ENCODE peak calls at places on chromosomes 5 and 9, in four cellular contexts. R is OCI-LY7; N is psoas muscle; Q is effector memory CD4-positive, alpha-beta T cell. X is an unnamed sample.

GRCh38 chr5:172229904-172230303 is 35.9 kb downstream of the EFCAB9 start:
- DNase-seq in R (no peak), Q (no peak), N (no peak), X (no peak)

GRCh38 chr9:131642496-131643083 is 97.3 kb downstream of the PRRT1B start:
- DNase-seq in N (no peak), Q (no peak), R (no peak), X (no peak)

GRCh38 chr9:114000063-114000454 is 78.0 kb downstream of the AMBP start:
- DNase-seq in R (no peak), Q (no peak), N (no peak), X (no peak)

GRCh38 chr9:135851748-135852147 is 55.6 kb downstream of the CAMSAP1 start:
- DNase-seq in R (no peak), N (no peak), Q (no peak), X (no peak)

GRCh38 chr5:115773010-115773580 is 43.4 kb downstream of the CDO1 start:
- DNase-seq in N (no peak), R (no peak), Q (no peak), X (no peak)

GRCh38 chr5:8322478-8322877 is 453.5 kb downstream of the MTRR start:
- DNase-seq in R (no peak), Q (no peak), N (no peak), X (no peak)

GRCh38 chr5:150164640-150165039 is 1.9 kb upstream of the CDX1 start:
- DNase-seq in Q (no peak), N (peak; percentile 46), R (no peak), X (no peak)

GRCh38 chr9:125630436-125630835 is 76.6 kb downstream of the MAPKAP1 start:
- DNase-seq in R (no peak), N (no peak), Q (no peak), X (no peak)

GRCh38 chr5:134554319-134555222 is 29.1 kb downstream of the JADE2 start:
- DNase-seq in N (peak; percentile 60), R (peak; percentile 60), Q (peak; percentile 54), X (peak; percentile 14)

GRCh38 chr5:9388941-9389674 is 156.8 kb downstream of the SEMA5A start:
- DNase-seq in N (no peak), Q (no peak), R (no peak), X (no peak)

GRCh38 chr5:95959964-95960801 is 1.5 kb downstream of the ELL2 start:
- DNase-seq in N (no peak), Q (no peak), R (no peak), X (no peak)

GRCh38 chr5:112373888-112374287 is 45.2 kb downstream of the EPB41L4A start:
- DNase-seq in Q (no peak), N (no peak), R (no peak), X (no peak)

GRCh38 chr5:16345454-16345853 is 120.1 kb downstream of the ZNF622 start:
- DNase-seq in N (no peak), R (no peak), Q (no peak), X (no peak)

GRCh38 chr5:161740433-161740832 is 54.9 kb downstream of the GABRA6 start:
- DNase-seq in N (no peak), R (no peak), Q (no peak), X (no peak)

GRCh38 chr5:76457685-76458491 is 54.8 kb downstream of the IQGAP2 start:
- DNase-seq in N (no peak), Q (no peak), R (no peak), X (no peak)

GRCh38 chr9:137689745-137690529 is 71.1 kb downstream of the EHMT1 start:
- DNase-seq in N (no peak), Q (no peak), R (no peak), X (no peak)

GRCh38 chr5:68196876-68197275 is 18.7 kb upstream of the PIK3R1 start:
- DNase-seq in Q (no peak), R (peak; percentile 68), N (no peak), X (peak; percentile 59)

GRCh38 chr5:9545959-9546851 is at the start of gene SEMA5A:
- DNase-seq in N (peak; percentile 71), R (no peak), Q (no peak), X (peak; percentile 39)

GRCh38 chr9:131724678-131725077 is 15.2 kb downstream of the RAPGEF1 start:
- DNase-seq in N (no peak), R (peak; percentile 92), Q (no peak), X (no peak)

GRCh38 chr9:89742660-89743059 is 137.8 kb downstream of the GADD45G start:
- DNase-seq in N (no peak), Q (no peak), R (no peak), X (no peak)

GRCh38 chr5:68169898-68170297 is 45.7 kb upstream of the PIK3R1 start:
- DNase-seq in N (no peak), R (no peak), Q (no peak), X (no peak)

GRCh38 chr5:139820130-139820529 is 24.5 kb downstream of the PSD2 start:
- DNase-seq in R (no peak), N (no peak), Q (no peak), X (no peak)

GRCh38 chr9:133740891-133741290 is 2.7 kb upstream of the SARDH start:
- DNase-seq in N (no peak), R (no peak), Q (no peak), X (no peak)

GRCh38 chr9:134483361-134484184 is 157.3 kb downstream of the RXRA start:
- DNase-seq in N (no peak), Q (no peak), R (no peak), X (no peak)

GRCh38 chr9:133133680-133134418 is 12.8 kb upstream of the RALGDS start:
- DNase-seq in N (peak; percentile 89), R (peak; percentile 55), Q (peak; percentile 90), X (peak; percentile 81)

GRCh38 chr9:14336244-14336643 is 22.3 kb upstream of the NFIB start:
- DNase-seq in R (no peak), Q (no peak), N (no peak), X (no peak)

GRCh38 chr9:136594492-136594891 is 48.6 kb upstream of the NOTCH1 start:
- DNase-seq in R (no peak), Q (no peak), N (no peak), X (no peak)

GRCh38 chr5:149448831-149449714 is 70.0 kb upstream of the IL17B start:
- DNase-seq in Q (no peak), R (peak; percentile 47), N (no peak), X (no peak)

GRCh38 chr9:82930116-82930515 is 132.8 kb downstream of the RASEF start:
- DNase-seq in N (no peak), R (no peak), Q (no peak), X (no peak)

GRCh38 chr5:166363071-166363470 is 1928.4 kb upstream of the WWC1 start:
- DNase-seq in R (no peak), N (no peak), Q (no peak), X (no peak)

GRCh38 chr5:90438100-90438499 is 28.5 kb upstream of the CETN3 start:
- DNase-seq in N (no peak), R (no peak), Q (no peak), X (no peak)

GRCh38 chr9:136625101-136626065 is 37.3 kb upstream of the EGFL7 start:
- DNase-seq in R (no peak), N (peak; percentile 76), Q (no peak), X (peak; percentile 43)

DNA sequence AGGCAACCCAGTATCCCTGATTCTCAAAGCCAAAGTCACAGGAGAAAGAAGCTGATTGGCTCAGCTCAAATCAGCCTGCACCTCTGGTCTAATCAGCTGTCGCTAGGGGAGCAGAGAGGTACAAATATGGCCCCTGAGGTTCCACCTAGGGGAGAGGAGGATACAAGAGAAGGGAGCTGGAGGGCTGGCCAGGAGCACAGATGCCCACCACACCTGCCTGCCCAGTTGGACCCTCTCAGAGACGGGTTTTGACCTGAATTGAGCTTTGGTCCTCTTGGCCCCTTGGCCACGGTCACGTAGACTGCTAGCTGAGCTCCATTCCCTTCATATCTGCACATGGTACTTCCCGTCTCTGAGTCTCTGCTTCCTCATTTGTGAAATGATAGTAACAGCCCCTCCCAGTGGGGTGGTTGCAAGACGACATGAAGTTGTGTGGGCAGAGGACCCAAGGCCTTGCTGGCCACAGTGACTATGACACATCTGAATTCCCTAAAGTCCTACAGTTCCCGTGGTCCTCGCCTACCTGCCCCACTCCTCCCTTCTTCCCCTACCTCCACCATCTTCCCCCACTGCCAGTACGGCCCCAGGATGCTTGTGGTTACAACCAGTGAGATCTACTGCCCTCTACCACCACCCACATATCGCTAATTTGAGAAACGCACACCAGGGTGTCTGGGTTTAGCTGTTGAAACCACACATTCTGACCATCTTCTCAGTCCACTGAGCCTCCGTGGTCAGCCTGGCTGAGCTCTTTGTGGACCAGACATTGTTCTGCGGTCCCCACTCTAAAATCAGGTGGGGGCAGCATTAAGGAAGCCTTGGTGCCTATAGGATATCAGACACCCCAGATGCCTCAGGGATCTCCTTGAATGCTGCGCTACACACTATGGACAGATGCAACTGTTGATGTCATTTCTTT is 60.3 kb upstream of the NEK6 start:
- DNase-seq in R (peak; percentile 84), N (no peak), Q (no peak), X (no peak)
- H3K27ac ChIP-seq in R (peak overlapping the region; percentile 34), N (no peak overlapping the region), Q (no peak overlapping the region), X (no peak overlapping the region)

GRCh38 chr9:29063031-29063430 is 1489.8 kb upstream of the C9orf72 start:
- DNase-seq in Q (no peak), N (no peak), R (no peak), X (no peak)
- H3K27ac ChIP-seq in Q (no peak overlapping the region), N (no peak overlapping the region), R (no peak overlapping the region), X (no peak overlapping the region)

DNA sequence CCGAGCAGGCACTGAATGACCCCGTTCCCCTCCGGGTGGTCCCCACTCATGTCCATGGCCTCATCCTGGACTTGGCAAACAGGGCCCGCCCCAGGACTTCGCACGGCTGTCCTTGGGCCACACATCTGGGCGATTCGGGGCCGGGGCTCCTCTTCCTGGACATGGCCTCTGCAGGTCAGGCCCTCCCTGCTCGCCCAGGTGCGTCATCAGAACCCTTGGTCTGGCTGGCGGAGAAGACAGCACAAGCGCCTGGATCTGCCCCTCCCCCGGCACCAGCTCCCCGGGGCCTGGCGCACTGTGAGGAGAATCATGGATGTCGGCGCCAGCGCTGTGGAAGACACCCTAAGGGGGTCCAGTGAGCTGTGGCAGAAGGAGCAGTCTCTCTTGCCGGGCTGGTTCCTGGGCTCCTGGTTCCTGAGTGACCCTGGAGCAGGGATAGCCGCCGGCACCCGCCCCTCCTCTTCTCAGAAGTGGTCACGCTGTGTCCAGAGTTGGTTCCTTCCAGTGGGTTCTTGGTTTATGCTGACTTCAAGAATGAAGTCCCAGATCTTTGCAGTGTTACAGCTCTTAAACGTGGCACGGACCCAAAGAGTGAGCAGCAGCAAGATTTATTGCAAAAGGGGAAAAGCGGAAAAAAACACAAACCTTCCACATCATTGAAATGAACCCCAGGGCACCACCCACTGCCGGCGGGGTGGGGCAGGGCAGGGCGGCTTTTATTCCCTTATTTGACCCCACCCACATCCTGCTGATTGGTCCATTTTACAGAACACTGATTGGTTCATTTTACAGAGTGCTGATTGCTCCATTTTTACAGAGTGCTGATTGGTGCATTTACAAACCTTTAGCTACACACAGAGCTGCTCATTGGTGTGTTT is 25.9 kb upstream of the SLC12A7 start:
- DNase-seq in R (peak; percentile 34), Q (no peak), N (no peak), X (no peak)
- H3K27ac ChIP-seq in R (no peak overlapping the region), Q (no peak overlapping the region), N (no peak overlapping the region), X (no peak overlapping the region)

GRCh38 chr9:121326130-121326838 is 43.8 kb downstream of the STOM start:
- DNase-seq in R (no peak), N (peak; percentile 89), Q (no peak), X (no peak)
- H3K27ac ChIP-seq in R (no peak overlapping the region), N (peak overlapping the region; percentile 86), Q (no peak overlapping the region), X (peak overlapping the region; percentile 67)